ENCODE peak calls at places on chromosomes 7 and 10, in five cellular contexts. One of them, this sample, is unnamed.

GRCh38 chr7:73737491-73738219 is 947 bp downstream of the ABHD11 start:
- DNase-seq in neural progenitor cell: no peak
- DNase-seq in pancreas: peak
- DNase-seq in GM23338: no peak
- DNase-seq in CD8-positive, alpha-beta T cell: no peak
- DNase-seq in this sample: no peak

GRCh38 chr7:69187824-69188335 is 410.4 kb upstream of the AUTS2 start:
- DNase-seq in neural progenitor cell: no peak
- DNase-seq in CD8-positive, alpha-beta T cell: no peak
- DNase-seq in pancreas: no peak
- DNase-seq in GM23338: no peak
- DNase-seq in this sample: no peak

GRCh38 chr7:156463280-156463679 is 177.3 kb upstream of the RNF32 start:
- DNase-seq in CD8-positive, alpha-beta T cell: no peak
- DNase-seq in pancreas: no peak
- DNase-seq in neural progenitor cell: no peak
- DNase-seq in GM23338: no peak
- DNase-seq in this sample: no peak

GRCh38 chr10:35172574-35172973 is 45.9 kb downstream of the CREM start:
- DNase-seq in neural progenitor cell: no peak
- DNase-seq in pancreas: no peak
- DNase-seq in GM23338: no peak
- DNase-seq in CD8-positive, alpha-beta T cell: no peak
- DNase-seq in this sample: no peak

GRCh38 chr10:49596493-49596809 is 13.7 kb upstream of the SLC18A3 start:
- DNase-seq in CD8-positive, alpha-beta T cell: no peak
- DNase-seq in pancreas: no peak
- DNase-seq in GM23338: no peak
- DNase-seq in neural progenitor cell: no peak
- DNase-seq in this sample: no peak

GRCh38 chr10:123726381-123726780 is 60.2 kb downstream of the GPR26 start:
- DNase-seq in CD8-positive, alpha-beta T cell: no peak
- DNase-seq in GM23338: no peak
- DNase-seq in neural progenitor cell: no peak
- DNase-seq in pancreas: no peak
- DNase-seq in this sample: no peak

GRCh38 chr10:131082991-131083465 is 228.5 kb downstream of the TCERG1L start:
- DNase-seq in neural progenitor cell: no peak
- DNase-seq in CD8-positive, alpha-beta T cell: no peak
- DNase-seq in GM23338: no peak
- DNase-seq in pancreas: peak
- DNase-seq in this sample: no peak

GRCh38 chr10:33248638-33249037 is 85.8 kb downstream of the NRP1 start:
- DNase-seq in neural progenitor cell: no peak
- DNase-seq in pancreas: no peak
- DNase-seq in CD8-positive, alpha-beta T cell: no peak
- DNase-seq in GM23338: no peak
- DNase-seq in this sample: no peak

GRCh38 chr10:91567815-91568214 is 65.1 kb downstream of the PPP1R3C start:
- DNase-seq in GM23338: no peak
- DNase-seq in neural progenitor cell: no peak
- DNase-seq in pancreas: no peak
- DNase-seq in CD8-positive, alpha-beta T cell: no peak
- DNase-seq in this sample: no peak

GRCh38 chr7:51187941-51188340 is 128.7 kb downstream of the COBL start:
- DNase-seq in pancreas: peak
- DNase-seq in CD8-positive, alpha-beta T cell: no peak
- DNase-seq in neural progenitor cell: peak
- DNase-seq in GM23338: peak
- DNase-seq in this sample: no peak

GRCh38 chr7:94655562-94655883 is 410 bp downstream of the SGCE start:
- DNase-seq in CD8-positive, alpha-beta T cell: no peak
- DNase-seq in pancreas: no peak
- DNase-seq in GM23338: peak
- DNase-seq in neural progenitor cell: peak
- DNase-seq in this sample: no peak

GRCh38 chr10:78337646-78338391 is 304.2 kb downstream of the RPS24 start:
- DNase-seq in neural progenitor cell: no peak
- DNase-seq in CD8-positive, alpha-beta T cell: peak
- DNase-seq in GM23338: no peak
- DNase-seq in pancreas: no peak
- DNase-seq in this sample: no peak

GRCh38 chr10:16909271-16909767 is 92.1 kb upstream of the RSU1 start:
- DNase-seq in GM23338: no peak
- DNase-seq in neural progenitor cell: no peak
- DNase-seq in CD8-positive, alpha-beta T cell: no peak
- DNase-seq in pancreas: no peak
- DNase-seq in this sample: no peak

GRCh38 chr7:120981888-120982615 is 6.5 kb upstream of the CPED1 start:
- DNase-seq in neural progenitor cell: no peak
- DNase-seq in pancreas: no peak
- DNase-seq in GM23338: peak
- DNase-seq in CD8-positive, alpha-beta T cell: no peak
- DNase-seq in this sample: no peak

GRCh38 chr10:133197786-133198185 is 32.2 kb upstream of the UTF1 start:
- DNase-seq in CD8-positive, alpha-beta T cell: no peak
- DNase-seq in pancreas: no peak
- DNase-seq in neural progenitor cell: no peak
- DNase-seq in GM23338: no peak
- DNase-seq in this sample: no peak

GRCh38 chr7:115635367-115635766 is 395.2 kb downstream of the TFEC start:
- DNase-seq in pancreas: no peak
- DNase-seq in CD8-positive, alpha-beta T cell: no peak
- DNase-seq in GM23338: no peak
- DNase-seq in neural progenitor cell: no peak
- DNase-seq in this sample: no peak

GRCh38 chr7:44891372-44891771 is 6.0 kb upstream of the PURB start:
- DNase-seq in neural progenitor cell: no peak
- DNase-seq in CD8-positive, alpha-beta T cell: peak
- DNase-seq in GM23338: no peak
- DNase-seq in pancreas: no peak
- DNase-seq in this sample: peak

DNA sequence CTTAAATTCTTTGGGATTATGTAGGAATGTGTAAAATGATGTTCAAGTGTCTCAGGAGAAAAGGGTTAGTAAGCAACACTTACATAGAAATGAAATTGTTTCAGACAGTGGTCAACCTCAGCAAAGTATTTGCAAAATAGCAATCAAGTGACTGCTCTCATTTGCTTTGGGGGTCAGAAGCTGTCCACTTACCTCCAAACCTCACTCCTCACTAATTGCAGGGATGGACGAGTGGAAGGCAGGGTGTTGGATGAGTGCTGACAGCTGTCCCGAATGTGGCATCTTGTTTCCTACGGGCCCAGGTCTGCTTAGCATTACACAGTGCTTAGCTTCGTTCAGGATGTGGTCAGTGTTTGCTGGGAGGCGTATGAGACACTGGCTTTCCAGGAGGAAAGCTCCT is 437.0 kb downstream of the SUGCT start:
- DNase-seq in neural progenitor cell: no peak
- DNase-seq in CD8-positive, alpha-beta T cell: no peak
- DNase-seq in pancreas: no peak
- DNase-seq in GM23338: no peak
- DNase-seq in this sample: no peak
- H3K27ac ChIP-seq in neural progenitor cell: no peak
- H3K27ac ChIP-seq in CD8-positive, alpha-beta T cell: no peak
- H3K27ac ChIP-seq in pancreas: no peak
- H3K27ac ChIP-seq in GM23338: no peak
- H3K27ac ChIP-seq in this sample: no peak

GRCh38 chr10:27242473-27242950 is 1.9 kb upstream of the ACBD5 start:
- DNase-seq in neural progenitor cell: no peak
- DNase-seq in GM23338: no peak
- DNase-seq in CD8-positive, alpha-beta T cell: no peak
- DNase-seq in pancreas: no peak
- DNase-seq in this sample: no peak
- TF ChIP-seq CTCF in neural progenitor cell: no peak
- TF ChIP-seq CTCF in GM23338: peak
- TF ChIP-seq CTCF in CD8-positive, alpha-beta T cell: no peak
- TF ChIP-seq CTCF in pancreas: no peak
- TF ChIP-seq CTCF in this sample: peak

DNA sequence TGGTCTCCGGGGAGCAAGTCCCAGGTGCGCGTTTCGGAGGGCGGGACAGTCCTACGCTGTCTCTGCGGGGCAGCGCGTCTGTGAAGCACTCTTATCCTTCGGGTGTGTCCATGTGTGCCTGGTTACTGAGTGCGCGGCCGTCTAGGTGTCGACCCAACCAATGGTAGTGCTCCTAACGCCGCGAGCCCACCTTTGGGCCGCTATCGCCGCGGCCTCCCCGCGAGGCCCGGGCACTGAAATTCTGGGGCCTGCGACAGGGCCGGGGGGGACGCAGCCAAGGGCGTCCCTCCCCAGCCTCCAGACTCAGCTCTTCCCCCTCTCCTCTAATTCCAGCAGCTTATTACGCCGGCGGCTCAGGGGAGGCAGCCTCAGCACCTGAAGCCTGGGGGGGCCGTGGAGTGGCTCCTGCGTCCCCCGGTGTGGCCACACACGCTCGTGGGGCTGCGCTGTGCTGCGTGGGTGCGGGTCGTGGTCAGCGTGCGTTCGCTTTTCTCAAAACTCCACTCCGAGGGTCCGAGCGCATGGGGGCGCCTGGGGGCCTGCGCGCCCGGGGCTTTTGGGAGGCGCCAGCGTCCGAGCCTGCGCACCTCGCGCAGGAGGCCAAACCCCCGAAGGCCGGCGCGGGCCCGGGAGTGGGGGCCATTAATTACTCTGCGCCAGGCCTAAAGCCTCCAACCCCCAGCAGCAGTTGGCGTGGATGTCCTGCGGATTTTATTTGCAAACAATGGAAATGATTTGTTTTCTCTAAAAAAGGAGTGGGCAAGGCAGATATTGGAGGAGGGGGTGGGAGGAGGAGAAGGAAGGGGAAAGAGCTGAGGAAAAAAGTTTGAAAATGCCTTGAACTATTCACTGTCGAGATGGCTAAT is 3.0 kb upstream of the ZNF503 start:
- DNase-seq in CD8-positive, alpha-beta T cell: no peak
- DNase-seq in neural progenitor cell: peak
- DNase-seq in pancreas: peak
- DNase-seq in GM23338: peak
- DNase-seq in this sample: no peak
- H3K27ac ChIP-seq in CD8-positive, alpha-beta T cell: no peak
- H3K27ac ChIP-seq in neural progenitor cell: no peak
- H3K27ac ChIP-seq in pancreas: peak
- H3K27ac ChIP-seq in GM23338: no peak
- H3K27ac ChIP-seq in this sample: no peak

DNA sequence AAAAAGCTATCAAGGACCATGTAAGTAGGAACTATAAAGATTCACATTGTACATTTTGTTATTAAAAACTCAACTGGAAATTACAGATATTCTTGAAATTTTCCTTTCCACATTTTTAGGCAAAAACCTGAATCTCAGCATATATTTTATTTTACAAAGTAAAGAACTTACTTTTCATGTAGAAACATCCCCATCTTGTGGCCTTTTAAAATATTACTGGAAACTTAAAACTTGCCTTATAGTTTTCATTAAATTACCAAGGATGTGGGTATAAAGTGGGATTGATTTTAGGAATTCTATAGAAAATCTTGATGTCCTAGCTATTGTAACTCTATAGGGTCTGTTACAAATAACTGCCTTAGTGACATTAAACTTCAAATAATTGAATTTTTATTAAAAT is 10.6 kb downstream of the DBF4 start:
- DNase-seq in CD8-positive, alpha-beta T cell: no peak
- DNase-seq in pancreas: no peak
- DNase-seq in GM23338: peak
- DNase-seq in neural progenitor cell: peak
- DNase-seq in this sample: no peak
- TF ChIP-seq CTCF in CD8-positive, alpha-beta T cell: peak
- TF ChIP-seq CTCF in pancreas: peak
- TF ChIP-seq CTCF in GM23338: peak
- TF ChIP-seq CTCF in neural progenitor cell: peak
- TF ChIP-seq CTCF in this sample: peak

GRCh38 chr7:167087-167855 is 25.1 kb upstream of the FAM20C start:
- DNase-seq in pancreas: peak
- DNase-seq in GM23338: no peak
- DNase-seq in neural progenitor cell: no peak
- DNase-seq in CD8-positive, alpha-beta T cell: no peak
- DNase-seq in this sample: no peak
- H3K27ac ChIP-seq in pancreas: no peak
- H3K27ac ChIP-seq in GM23338: no peak
- H3K27ac ChIP-seq in neural progenitor cell: no peak
- H3K27ac ChIP-seq in CD8-positive, alpha-beta T cell: no peak
- H3K27ac ChIP-seq in this sample: no peak

GRCh38 chr7:79612903-79613302 is 159.4 kb upstream of the MAGI2 start:
- DNase-seq in GM23338: no peak
- DNase-seq in CD8-positive, alpha-beta T cell: no peak
- DNase-seq in neural progenitor cell: no peak
- DNase-seq in pancreas: no peak
- DNase-seq in this sample: no peak

GRCh38 chr7:79615871-79616640 is 162.6 kb upstream of the MAGI2 start:
- DNase-seq in CD8-positive, alpha-beta T cell: no peak
- DNase-seq in neural progenitor cell: no peak
- DNase-seq in pancreas: no peak
- DNase-seq in GM23338: no peak
- DNase-seq in this sample: no peak

GRCh38 chr7:79619216-79619615 is 165.7 kb upstream of the MAGI2 start:
- DNase-seq in CD8-positive, alpha-beta T cell: no peak
- DNase-seq in pancreas: no peak
- DNase-seq in GM23338: no peak
- DNase-seq in neural progenitor cell: peak
- DNase-seq in this sample: no peak

GRCh38 chr7:79612027-79612426 is 158.6 kb upstream of the MAGI2 start:
- DNase-seq in neural progenitor cell: no peak
- DNase-seq in pancreas: no peak
- DNase-seq in GM23338: no peak
- DNase-seq in CD8-positive, alpha-beta T cell: no peak
- DNase-seq in this sample: no peak

DNA sequence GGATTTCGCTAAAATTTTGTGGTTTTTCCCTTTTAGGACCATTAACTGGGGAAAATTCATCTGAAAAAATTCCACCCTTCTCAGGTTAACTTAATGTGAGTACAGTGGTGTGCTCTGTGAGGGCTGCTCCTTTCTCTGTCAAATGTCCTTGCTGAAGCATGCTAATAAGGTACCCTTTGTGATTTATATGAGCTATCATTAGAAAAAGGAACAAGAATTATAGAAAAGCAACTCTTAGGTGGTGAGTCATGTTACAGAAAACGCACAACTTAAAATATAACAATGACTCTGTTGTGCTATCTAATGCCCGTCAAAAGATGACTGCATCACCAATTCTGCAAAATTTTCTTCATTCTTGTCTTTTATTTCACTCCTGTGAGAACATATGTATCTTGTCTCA is 162.0 kb upstream of the MAGI2 start:
- DNase-seq in pancreas: no peak
- DNase-seq in GM23338: peak
- DNase-seq in CD8-positive, alpha-beta T cell: no peak
- DNase-seq in neural progenitor cell: no peak
- DNase-seq in this sample: no peak
- TF ChIP-seq CTCF in pancreas: no peak
- TF ChIP-seq CTCF in GM23338: no peak
- TF ChIP-seq CTCF in CD8-positive, alpha-beta T cell: no peak
- TF ChIP-seq CTCF in neural progenitor cell: no peak
- TF ChIP-seq CTCF in this sample: no peak